ENCODE peak calls at places on chromosomes 7 and 10, in ten cellular contexts. C is spleen; M is CD8-positive, alpha-beta T cell; G is endodermal cell; X is astrocyte; E is mesothelial cell of epicardium; R is tibial nerve; O is IMR-90; D is epithelial cell of esophagus; Z is fibroblast of mammary gland. S is an unnamed sample.

GRCh38 chr7:45660901-45661211 is 86.7 kb downstream of the ADCY1 start:
- DNase-seq in R (no peak), G (no peak), O (no peak), M (no peak), X (no peak), D (no peak), Z (no peak), E (no peak), C (no peak), S (no peak)

GRCh38 chr10:100873081-100873824 is 39.5 kb upstream of the SLF2 start:
- DNase-seq in R (no peak), M (no peak), C (no peak), O (no peak), X (peak; percentile 9), G (no peak), Z (no peak), E (no peak), D (no peak), S (no peak)

GRCh38 chr10:101967713-101968112 is 88.3 kb downstream of the ARMH3 start:
- DNase-seq in D (peak; percentile 59), G (no peak), M (no peak), Z (peak; percentile 26), O (peak; percentile 73), E (no peak), C (no peak), R (no peak), X (peak; percentile 52), S (no peak)

GRCh38 chr10:46550076-46550790 is 6.2 kb downstream of the GPRIN2 start:
- DNase-seq in C (peak; percentile 81), E (no peak), M (no peak), D (no peak), X (no peak), O (no peak), R (peak; percentile 13), G (peak; percentile 43), Z (no peak), S (peak; percentile 65)

GRCh38 chr7:39691821-39692220 is 68.4 kb downstream of the RALA start:
- DNase-seq in O (peak; percentile 74), E (no peak), Z (peak; percentile 70), G (no peak), M (no peak), D (peak; percentile 13), X (peak; percentile 68), R (no peak), C (no peak), S (no peak)

GRCh38 chr10:110356628-110357245 is 52.0 kb upstream of the SMNDC1 start:
- DNase-seq in M (peak; percentile 34), O (peak; percentile 94), D (peak; percentile 86), E (no peak), Z (peak; percentile 95), G (no peak), R (no peak), C (peak; percentile 92), X (peak; percentile 95), S (no peak)

GRCh38 chr7:20199015-20199737 is 18.0 kb downstream of the MACC1 start:
- DNase-seq in C (peak; percentile 76), R (no peak), O (peak; percentile 87), D (peak; percentile 97), X (peak; percentile 79), Z (peak; percentile 71), G (no peak), E (no peak), M (no peak), S (no peak)

GRCh38 chr7:99794585-99795502 is 10.9 kb upstream of the CYP3A4 start:
- DNase-seq in O (no peak), X (no peak), M (no peak), C (no peak), R (no peak), D (no peak), Z (peak; percentile 84), E (no peak), G (no peak), S (no peak)

GRCh38 chr7:36034020-36034419 is 119.0 kb upstream of the EEPD1 start:
- DNase-seq in R (no peak), D (peak; percentile 90), M (no peak), C (no peak), E (no peak), O (peak; percentile 49), G (no peak), Z (peak; percentile 43), X (peak; percentile 61), S (no peak)

GRCh38 chr10:37762287-37762686 is 95.1 kb downstream of the ZNF248 start:
- DNase-seq in G (no peak), M (no peak), Z (no peak), X (no peak), O (no peak), E (no peak), R (no peak), D (no peak), C (no peak), S (no peak)

GRCh38 chr7:113797420-113797995 is 121.3 kb downstream of the PPP1R3A start:
- DNase-seq in R (no peak), X (peak; percentile 7), C (no peak), M (no peak), E (no peak), D (no peak), O (no peak), Z (no peak), G (no peak), S (no peak)

GRCh38 chr10:102537367-102537766 is 33.6 kb downstream of the SUFU start:
- DNase-seq in M (no peak), Z (no peak), R (no peak), X (no peak), C (no peak), G (no peak), O (no peak), D (no peak), E (no peak), S (no peak)

GRCh38 chr7:91034459-91035368 is 229.5 kb upstream of the FZD1 start:
- DNase-seq in D (peak; percentile 63), X (no peak), O (peak; percentile 63), Z (peak; percentile 69), G (peak; percentile 85), M (no peak), R (peak; percentile 24), E (no peak), C (no peak), S (no peak)

GRCh38 chr7:7642081-7642480 is 1.5 kb downstream of the UMAD1 start:
- DNase-seq in Z (no peak), C (no peak), X (no peak), G (no peak), M (no peak), R (no peak), D (no peak), E (no peak), O (no peak), S (no peak)

GRCh38 chr7:151201751-151202150 is 8.5 kb downstream of the H2BK1 start:
- DNase-seq in E (no peak), M (no peak), C (no peak), X (no peak), D (no peak), G (no peak), O (no peak), R (no peak), Z (no peak), S (no peak)
- TF ChIP-seq CTCF in E (no peak), M (no peak), C (no peak), X (no peak), D (no peak), G (no peak), O (no peak), R (no peak), Z (no peak), S (no peak)

GRCh38 chr7:55546826-55547225 is 25.5 kb downstream of the VOPP1 start:
- DNase-seq in Z (peak; percentile 89), C (no peak), O (peak; percentile 79), G (peak; percentile 53), E (no peak), D (peak; percentile 94), X (peak; percentile 75), R (no peak), M (no peak), S (peak; percentile 80)

GRCh38 chr7:55548295-55548731 is 24.0 kb downstream of the VOPP1 start:
- DNase-seq in M (no peak), E (no peak), X (no peak), O (no peak), Z (no peak), D (no peak), G (peak; percentile 33), C (no peak), R (no peak), S (no peak)

GRCh38 chr7:55550010-55550409 is 22.3 kb downstream of the VOPP1 start:
- DNase-seq in R (no peak), D (no peak), E (no peak), X (no peak), O (no peak), M (no peak), C (no peak), Z (no peak), G (peak; percentile 49), S (no peak)

GRCh38 chr7:55549457-55549856 is 22.8 kb downstream of the VOPP1 start:
- DNase-seq in X (no peak), O (no peak), D (no peak), G (no peak), M (no peak), Z (no peak), E (no peak), R (no peak), C (no peak), S (no peak)

GRCh38 chr7:55545496-55545895 is 26.8 kb downstream of the VOPP1 start:
- DNase-seq in E (no peak), C (no peak), D (peak; percentile 99), M (no peak), R (no peak), O (peak; percentile 82), G (peak; percentile 44), X (peak; percentile 80), Z (peak; percentile 70), S (no peak)
- TF ChIP-seq CTCF in E (no peak), C (no peak), D (peak; percentile 54), M (no peak), R (no peak), O (peak; percentile 19), G (no peak), X (no peak), Z (no peak), S (no peak)

GRCh38 chr10:84541289-84541637 is 212.9 kb downstream of the CCSER2 start:
- DNase-seq in X (no peak), D (no peak), C (no peak), M (no peak), R (no peak), Z (no peak), G (peak; percentile 87), O (no peak), E (no peak), S (no peak)
- TF ChIP-seq CTCF in X (no peak), D (peak; percentile 3), C (no peak), M (no peak), R (no peak), Z (no peak), G (peak; percentile 68), O (no peak), E (no peak), S (peak; percentile 3)

DNA sequence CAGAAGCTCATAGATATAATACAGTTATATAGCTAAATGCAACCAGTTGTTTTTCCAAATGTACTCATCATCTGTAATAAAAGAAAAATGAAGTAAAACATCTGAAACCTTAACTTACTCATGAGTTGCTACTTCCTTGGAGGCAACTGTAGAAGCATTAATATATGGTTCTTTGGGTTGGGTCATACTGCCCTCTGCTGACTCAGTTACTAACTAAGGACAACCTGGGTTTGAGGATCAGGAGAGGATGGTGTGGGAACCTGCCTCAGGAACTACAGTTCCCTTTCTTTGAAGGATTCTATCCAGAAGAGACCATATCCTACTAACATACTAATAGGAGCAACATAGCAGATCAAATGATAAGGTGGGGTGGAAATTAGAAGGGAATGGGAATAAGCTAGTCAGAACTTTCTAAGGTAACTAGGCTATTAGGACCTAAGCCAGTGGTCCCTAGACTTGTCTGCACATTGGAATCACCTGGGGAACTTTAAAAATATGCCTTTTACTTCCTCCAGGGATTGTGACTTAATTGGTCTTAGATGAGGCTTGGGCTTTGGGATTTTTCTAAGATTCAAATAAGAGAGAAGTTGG is 20.7 kb downstream of the COX15 start:
- DNase-seq in X (peak; percentile 34), M (no peak), G (peak; percentile 58), Z (peak; percentile 81), C (no peak), R (no peak), E (no peak), D (peak; percentile 71), O (peak; percentile 80), S (no peak)
- TF ChIP-seq CTCF in X (peak; percentile 44), M (peak; percentile 41), G (peak; percentile 75), Z (peak; percentile 72), C (peak; percentile 61), R (peak; percentile 19), E (no peak), D (peak; percentile 71), O (peak; percentile 74), S (peak; percentile 11)

S was measured in sigmoid colon.